ENCODE peak calls at places on chromosomes 6 and 20, in ten cellular contexts. One of them, this sample, is unnamed.

GRCh38 chr6:23174781-23175361 is 605.5 kb downstream of the HDGFL1 start:
- DNase-seq in WTC11: no peak
- DNase-seq in T-helper 2 cell: no peak
- DNase-seq in left lobe of liver: no peak
- DNase-seq in Daoy: peak
- DNase-seq in NCI-H1694: no peak
- DNase-seq in CD4-positive, alpha-beta T cell: no peak
- DNase-seq in activated T-cell treated with anti-CD3 and anti-CD28 coated beads for 48 hours: no peak
- DNase-seq in HT1080: peak
- DNase-seq in SHP77 treated with DMSO at 0.1 percent for 48 hours: no peak
- DNase-seq in this sample: no peak

GRCh38 chr20:17995967-17996819 is 27.4 kb downstream of the MGME1 start:
- DNase-seq in WTC11: no peak
- DNase-seq in T-helper 2 cell: peak
- DNase-seq in left lobe of liver: no peak
- DNase-seq in Daoy: peak
- DNase-seq in NCI-H1694: peak
- DNase-seq in CD4-positive, alpha-beta T cell: peak
- DNase-seq in activated T-cell treated with anti-CD3 and anti-CD28 coated beads for 48 hours: peak
- DNase-seq in HT1080: peak
- DNase-seq in SHP77 treated with DMSO at 0.1 percent for 48 hours: peak
- DNase-seq in this sample: no peak

GRCh38 chr6:123808556-123808955 is 4.9 kb downstream of the NKAIN2 start:
- DNase-seq in WTC11: no peak
- DNase-seq in T-helper 2 cell: no peak
- DNase-seq in left lobe of liver: no peak
- DNase-seq in Daoy: no peak
- DNase-seq in NCI-H1694: peak
- DNase-seq in CD4-positive, alpha-beta T cell: no peak
- DNase-seq in activated T-cell treated with anti-CD3 and anti-CD28 coated beads for 48 hours: no peak
- DNase-seq in HT1080: peak
- DNase-seq in SHP77 treated with DMSO at 0.1 percent for 48 hours: peak
- DNase-seq in this sample: no peak

GRCh38 chr20:58708246-58708931 is 15.8 kb downstream of the NPEPL1 start:
- DNase-seq in WTC11: peak
- DNase-seq in T-helper 2 cell: no peak
- DNase-seq in left lobe of liver: peak
- DNase-seq in Daoy: no peak
- DNase-seq in NCI-H1694: no peak
- DNase-seq in CD4-positive, alpha-beta T cell: no peak
- DNase-seq in activated T-cell treated with anti-CD3 and anti-CD28 coated beads for 48 hours: no peak
- DNase-seq in HT1080: no peak
- DNase-seq in SHP77 treated with DMSO at 0.1 percent for 48 hours: no peak
- DNase-seq in this sample: no peak

GRCh38 chr20:49825521-49826033 is 12.9 kb downstream of the SLC9A8 start:
- DNase-seq in WTC11: no peak
- DNase-seq in T-helper 2 cell: no peak
- DNase-seq in left lobe of liver: peak
- DNase-seq in Daoy: no peak
- DNase-seq in NCI-H1694: no peak
- DNase-seq in CD4-positive, alpha-beta T cell: no peak
- DNase-seq in activated T-cell treated with anti-CD3 and anti-CD28 coated beads for 48 hours: no peak
- DNase-seq in HT1080: no peak
- DNase-seq in SHP77 treated with DMSO at 0.1 percent for 48 hours: peak
- DNase-seq in this sample: no peak

GRCh38 chr6:11586574-11586973 is 49.0 kb downstream of the TMEM170B start:
- DNase-seq in WTC11: no peak
- DNase-seq in T-helper 2 cell: no peak
- DNase-seq in left lobe of liver: no peak
- DNase-seq in Daoy: peak
- DNase-seq in NCI-H1694: no peak
- DNase-seq in CD4-positive, alpha-beta T cell: no peak
- DNase-seq in activated T-cell treated with anti-CD3 and anti-CD28 coated beads for 48 hours: no peak
- DNase-seq in HT1080: peak
- DNase-seq in SHP77 treated with DMSO at 0.1 percent for 48 hours: no peak
- DNase-seq in this sample: no peak

GRCh38 chr20:13649548-13649947 is 10.8 kb upstream of the TASP1 start:
- DNase-seq in WTC11: peak
- DNase-seq in T-helper 2 cell: no peak
- DNase-seq in left lobe of liver: no peak
- DNase-seq in Daoy: no peak
- DNase-seq in NCI-H1694: peak
- DNase-seq in CD4-positive, alpha-beta T cell: no peak
- DNase-seq in activated T-cell treated with anti-CD3 and anti-CD28 coated beads for 48 hours: no peak
- DNase-seq in HT1080: no peak
- DNase-seq in SHP77 treated with DMSO at 0.1 percent for 48 hours: no peak
- DNase-seq in this sample: no peak

GRCh38 chr20:59356662-59357061 is 56.3 kb downstream of the EDN3 start:
- DNase-seq in WTC11: no peak
- DNase-seq in T-helper 2 cell: no peak
- DNase-seq in left lobe of liver: no peak
- DNase-seq in Daoy: no peak
- DNase-seq in NCI-H1694: no peak
- DNase-seq in CD4-positive, alpha-beta T cell: no peak
- DNase-seq in activated T-cell treated with anti-CD3 and anti-CD28 coated beads for 48 hours: no peak
- DNase-seq in HT1080: no peak
- DNase-seq in SHP77 treated with DMSO at 0.1 percent for 48 hours: no peak
- DNase-seq in this sample: no peak

GRCh38 chr20:61808497-61808896 is 257.2 kb downstream of the TAF4 start:
- DNase-seq in WTC11: no peak
- DNase-seq in T-helper 2 cell: no peak
- DNase-seq in left lobe of liver: no peak
- DNase-seq in Daoy: no peak
- DNase-seq in NCI-H1694: no peak
- DNase-seq in CD4-positive, alpha-beta T cell: no peak
- DNase-seq in activated T-cell treated with anti-CD3 and anti-CD28 coated beads for 48 hours: no peak
- DNase-seq in HT1080: no peak
- DNase-seq in SHP77 treated with DMSO at 0.1 percent for 48 hours: no peak
- DNase-seq in this sample: no peak

GRCh38 chr20:25452333-25452732 is 44.9 kb downstream of the GINS1 start:
- DNase-seq in WTC11: no peak
- DNase-seq in T-helper 2 cell: no peak
- DNase-seq in left lobe of liver: no peak
- DNase-seq in Daoy: no peak
- DNase-seq in NCI-H1694: no peak
- DNase-seq in CD4-positive, alpha-beta T cell: no peak
- DNase-seq in activated T-cell treated with anti-CD3 and anti-CD28 coated beads for 48 hours: no peak
- DNase-seq in HT1080: no peak
- DNase-seq in SHP77 treated with DMSO at 0.1 percent for 48 hours: no peak
- DNase-seq in this sample: no peak